ENCODE peak calls at places on chromosomes 3 and 15, in nine cellular contexts. U, Z, O, I, T, F, W, V and C are unnamed samples. For H3K9me3, the result is how much of the 10 kb centered on the place peaks cover.

GRCh38 chr3:32958509-32958908 is 7.1 kb downstream of the CCR4 start:
- DNase-seq in V (no peak), F (no peak), W (no peak), T (no peak), I (no peak), Z (peak), U (no peak), O (no peak), C (no peak)

GRCh38 chr3:43855674-43856299 is 165.0 kb downstream of the ABHD5 start:
- DNase-seq in Z (peak), F (peak), T (peak), O (peak), U (no peak), I (peak), V (no peak), W (peak), C (peak)

GRCh38 chr3:189389346-189389745 is 217.6 kb downstream of the TPRG1 start:
- DNase-seq in T (no peak), Z (peak), O (no peak), W (no peak), I (no peak), F (no peak), U (no peak), V (no peak), C (no peak)

GRCh38 chr15:43514241-43515057 is 3.0 kb upstream of the MAP1A start:
- DNase-seq in I (no peak), U (peak), W (peak), F (no peak), Z (no peak), V (no peak), T (no peak), O (no peak), C (no peak)

GRCh38 chr3:119294402-119294888 is 262 bp downstream of the ARHGAP31 start:
- DNase-seq in I (peak), F (no peak), U (peak), W (no peak), T (peak), Z (no peak), V (peak), O (no peak), C (peak)

GRCh38 chr3:121809249-121809648 is 25.6 kb downstream of the IQCB1 start:
- DNase-seq in T (no peak), F (no peak), V (no peak), U (no peak), Z (no peak), W (no peak), O (no peak), I (no peak), C (no peak)

GRCh38 chr15:50816191-50816590 is 50.7 kb upstream of the SPPL2A start:
- DNase-seq in Z (peak), O (no peak), F (no peak), V (no peak), I (no peak), U (no peak), W (no peak), T (no peak), C (no peak)

GRCh38 chr3:112555535-112556170 is 6.1 kb downstream of the ATG3 start:
- DNase-seq in F (no peak), T (no peak), V (no peak), U (no peak), W (peak), O (no peak), Z (no peak), I (no peak), C (no peak)

GRCh38 chr15:49286649-49287394 is 116.8 kb downstream of the GALK2 start:
- DNase-seq in I (no peak), O (no peak), F (no peak), U (no peak), T (no peak), V (no peak), Z (no peak), W (peak), C (no peak)

GRCh38 chr3:132255041-132255745 is 62.0 kb upstream of the ACP3 start:
- DNase-seq in O (no peak), F (no peak), W (peak), T (peak), Z (peak), V (no peak), U (no peak), I (no peak), C (no peak)

GRCh38 chr3:128587391-128587790 is 63.2 kb downstream of the RPN1 start:
- DNase-seq in O (no peak), T (no peak), U (no peak), W (no peak), Z (peak), V (no peak), I (no peak), F (no peak), C (no peak)

GRCh38 chr15:91335702-91336101 is 235.6 kb downstream of the SV2B start:
- DNase-seq in V (no peak), T (no peak), U (no peak), W (no peak), Z (no peak), I (no peak), O (no peak), F (no peak), C (no peak)

GRCh38 chr3:36220189-36220588 is 160.1 kb upstream of the STAC start:
- DNase-seq in I (no peak), O (no peak), T (no peak), W (no peak), V (no peak), F (no peak), U (no peak), Z (no peak), C (no peak)

GRCh38 chr15:98728107-98728810 is 79.9 kb downstream of the IGF1R start:
- DNase-seq in I (no peak), O (no peak), V (no peak), Z (no peak), T (peak), W (no peak), F (no peak), U (no peak), C (no peak)

GRCh38 chr15:69093127-69093526 is 67.3 kb upstream of the GLCE start:
- DNase-seq in V (no peak), O (no peak), T (peak), U (no peak), W (peak), F (no peak), Z (no peak), I (no peak), C (no peak)

GRCh38 chr15:50907866-50908208 is 646 bp upstream of the AP4E1 start:
- DNase-seq in W (peak), I (no peak), V (no peak), Z (peak), O (no peak), T (peak), F (no peak), U (no peak), C (no peak)

GRCh38 chr15:76337739-76338554 is 1.4 kb downstream of the ISL2 start:
- DNase-seq in Z (no peak), W (no peak), T (no peak), I (no peak), F (peak), V (no peak), O (no peak), U (no peak), C (no peak)

GRCh38 chr3:125059488-125060245 is 3.9 kb upstream of the HEG1 start:
- DNase-seq in I (no peak), O (no peak), Z (no peak), W (peak), V (no peak), T (no peak), U (no peak), F (no peak), C (no peak)

GRCh38 chr3:183309276-183309675 is 56.2 kb downstream of the B3GNT5 start:
- DNase-seq in Z (no peak), W (no peak), V (no peak), F (no peak), O (no peak), I (no peak), T (no peak), U (peak), C (no peak)

GRCh38 chr3:147458995-147459704 is 50.0 kb downstream of the ZIC1 start:
- DNase-seq in F (no peak), O (no peak), Z (no peak), T (no peak), I (no peak), W (no peak), U (no peak), V (no peak), C (no peak)

GRCh38 chr15:71105444-71105843 is 9.8 kb upstream of the THSD4 start:
- DNase-seq in Z (no peak), T (no peak), U (no peak), F (no peak), O (no peak), V (no peak), W (no peak), I (no peak), C (no peak)

GRCh38 chr3:73021301-73021700 is 24.7 kb downstream of the PPP4R2 start:
- DNase-seq in Z (no peak), V (no peak), W (no peak), I (no peak), U (no peak), F (no peak), T (no peak), O (no peak), C (no peak)

GRCh38 chr15:56187665-56188064 is 56.0 kb downstream of the RFX7 start:
- DNase-seq in U (no peak), V (no peak), T (no peak), Z (no peak), I (no peak), F (no peak), W (no peak), O (no peak), C (no peak)

GRCh38 chr3:123194552-123194951 is 7.2 kb upstream of the SEC22A start:
- DNase-seq in O (peak), F (peak), U (no peak), T (peak), I (no peak), W (peak), Z (no peak), V (no peak), C (no peak)

GRCh38 chr15:86229966-86230365 is 150.3 kb downstream of the AGBL1 start:
- DNase-seq in Z (no peak), W (no peak), I (no peak), F (no peak), T (no peak), U (no peak), V (no peak), O (no peak), C (no peak)

GRCh38 chr3:141414800-141415462 is 46.6 kb downstream of the ZBTB38 start:
- DNase-seq in Z (no peak), T (peak), F (no peak), I (no peak), O (no peak), W (peak), V (no peak), U (no peak), C (no peak)

GRCh38 chr15:78434134-78434533 is 3.9 kb upstream of the IREB2 start:
- DNase-seq in T (no peak), V (no peak), O (no peak), W (no peak), U (no peak), F (no peak), I (no peak), Z (no peak), C (peak)

GRCh38 chr3:20849975-20850374 is 664.0 kb upstream of the SGO1 start:
- DNase-seq in U (no peak), T (no peak), Z (no peak), V (no peak), O (no peak), I (no peak), W (no peak), F (no peak), C (no peak)

GRCh38 chr15:83118291-83118827 is 10.9 kb downstream of the TM6SF1 start:
- DNase-seq in T (no peak), O (no peak), V (no peak), U (no peak), Z (no peak), I (no peak), F (no peak), W (no peak), C (peak)

DNA sequence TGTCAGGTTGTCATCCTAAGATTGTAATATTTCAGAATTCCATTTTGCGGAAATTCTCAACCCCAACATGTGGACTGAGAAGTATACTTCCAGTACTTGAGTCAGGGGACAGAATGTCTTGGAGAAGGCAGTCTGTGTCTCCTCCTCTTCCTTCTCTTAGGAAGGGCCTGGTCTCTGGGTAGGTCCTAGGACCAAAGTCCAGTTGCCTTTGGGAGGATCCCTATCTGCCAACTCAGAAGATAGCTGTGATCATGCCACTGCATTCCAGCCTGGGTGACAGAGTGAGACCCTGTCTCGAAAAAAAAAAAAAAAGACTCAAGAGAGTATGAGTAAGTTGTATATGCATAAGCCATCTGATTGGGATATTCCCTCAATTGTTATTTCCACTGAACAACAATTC is 23.9 kb upstream of the FAM3D start:
- DNase-seq in Z (no peak), T (no peak), W (no peak), I (no peak), V (no peak), F (no peak), O (no peak), U (no peak), C (no peak)
- H3K9me3 ChIP-seq in Z (under half), T (under half), W (under half), I (under half), V (under half), F (under half), O (half or more), U (under half), C (under half)

GRCh38 chr15:22251422-22251821 is 171.1 kb downstream of the OR4M2 start:
- DNase-seq in U (no peak), V (no peak), Z (no peak), I (no peak), T (no peak), W (no peak), O (no peak), F (no peak), C (no peak)
- H3K9me3 ChIP-seq in U (under half), V (under half), Z (under half), I (under half), T (under half), W (under half), O (under half), F (under half), C (under half)

DNA sequence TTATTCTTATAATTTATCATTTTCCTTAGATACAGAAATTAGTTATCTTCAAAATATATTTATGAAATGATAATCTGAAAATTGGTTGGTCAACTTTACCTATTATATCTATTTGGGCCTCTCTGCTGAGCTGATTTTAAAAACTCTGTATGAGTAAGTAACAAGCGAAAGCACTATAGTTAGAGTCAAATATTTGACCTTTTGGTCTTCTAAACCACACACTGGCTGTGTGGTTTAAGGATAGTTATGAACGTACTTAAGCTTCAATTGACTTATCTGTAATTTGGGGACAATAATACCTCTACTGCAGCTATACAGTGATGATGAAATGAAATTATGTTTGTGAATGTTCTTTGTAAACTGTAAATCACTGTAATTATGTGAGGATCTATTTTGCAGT is 763.9 kb upstream of the GRM7 start:
- DNase-seq in U (no peak), T (no peak), Z (no peak), V (no peak), O (no peak), F (no peak), W (no peak), I (no peak), C (no peak)
- H3K9me3 ChIP-seq in U (under half), T (under half), Z (under half), V (under half), O (under half), F (under half), W (under half), I (under half), C (under half)

DNA sequence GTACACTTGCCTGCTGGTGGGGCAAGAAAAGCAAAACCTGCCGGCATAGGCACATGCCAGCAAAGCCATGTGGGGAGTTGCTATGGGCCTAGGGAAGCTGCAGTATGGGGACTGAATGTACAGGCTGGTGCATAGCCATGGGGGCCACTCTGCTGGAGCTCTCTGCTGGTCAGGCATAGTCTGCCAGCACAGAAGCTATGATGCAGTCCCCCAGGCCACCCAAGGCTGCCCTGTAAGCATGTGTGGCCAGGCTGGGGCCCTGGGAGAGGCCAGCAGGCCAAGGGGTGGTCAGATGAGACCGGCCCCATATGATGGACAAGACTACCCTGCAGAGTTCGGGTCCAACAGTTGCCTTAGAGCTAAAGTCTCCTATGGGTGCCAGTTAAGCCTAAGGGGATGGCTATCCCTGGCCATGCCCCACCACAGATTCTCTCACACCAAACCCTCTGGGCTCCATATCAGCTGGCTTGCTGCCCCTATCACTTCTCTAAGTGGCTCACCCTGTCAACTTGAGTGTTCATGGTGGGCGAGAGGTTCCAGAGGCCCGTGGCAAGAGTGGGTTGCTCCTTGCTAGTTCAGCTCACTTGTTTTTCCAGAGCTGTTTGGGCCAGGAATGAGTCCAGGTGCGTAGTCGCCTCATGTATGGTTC is 41.8 kb downstream of the CEP63 start:
- DNase-seq in V (no peak), T (no peak), F (no peak), I (no peak), U (no peak), Z (no peak), O (no peak), W (no peak), C (no peak)
- H3K9me3 ChIP-seq in V (under half), T (under half), F (under half), I (under half), U (under half), Z (under half), O (under half), W (under half), C (under half)